ENCODE peak calls at places on chromosomes 7 and 10, in nine cellular contexts. G is stimulated activated CD8-positive, alpha-beta memory T cell treated with anti-CD3 and anti-CD28 coated beads, Interleukin-15, amount 100 ng/mL, for 24 hours; L is Ammon's horn; F is GM12865; A is IMR-90; E is AML-193; N is cardiac muscle cell; S is Kasumi-1; H is GM04504. K is an unnamed sample.

GRCh38 chr10:72008096-72008933 is 44.1 kb downstream of the CHST3 start:
- DNase-seq in G (no peak), H (no peak), S (no peak), A (no peak), F (no peak), N (no peak), L (no peak), E (no peak), K (no peak)

GRCh38 chr7:45225560-45226335 is 68.2 kb downstream of the RAMP3 start:
- DNase-seq in S (no peak), G (no peak), F (no peak), N (no peak), A (no peak), E (no peak), L (no peak), H (no peak), K (no peak)

GRCh38 chr10:110992011-110992800 is 72.8 kb downstream of the SHOC2 start:
- DNase-seq in F (peak; percentile 5), S (no peak), L (no peak), N (no peak), A (peak; percentile 44), G (no peak), E (no peak), H (no peak), K (no peak)

GRCh38 chr10:6491841-6492609 is 88.1 kb downstream of the PRKCQ start:
- DNase-seq in F (no peak), H (no peak), E (no peak), A (no peak), L (no peak), S (no peak), G (no peak), N (no peak), K (no peak)

GRCh38 chr7:106599343-106599698 is 61.6 kb downstream of the CCDC71L start:
- DNase-seq in H (no peak), G (no peak), F (no peak), E (no peak), L (no peak), N (no peak), A (no peak), S (no peak), K (no peak)

GRCh38 chr10:92506336-92506735 is 67.6 kb downstream of the IDE start:
- DNase-seq in G (no peak), L (no peak), N (no peak), H (no peak), S (no peak), F (no peak), A (no peak), E (no peak), K (no peak)

GRCh38 chr10:20515654-20516053 is 381.5 kb downstream of the NEBL start:
- DNase-seq in G (no peak), S (no peak), A (no peak), H (no peak), L (no peak), F (no peak), E (no peak), N (no peak), K (no peak)

GRCh38 chr10:52623761-52624160 is 148.8 kb downstream of the MBL2 start:
- DNase-seq in H (no peak), E (no peak), F (no peak), N (peak; percentile 61), A (peak; percentile 21), G (no peak), L (no peak), S (peak; percentile 57), K (no peak)

GRCh38 chr10:11742009-11742778 is at the start of gene ECHDC3:
- DNase-seq in S (peak; percentile 32), E (no peak), N (peak; percentile 60), H (peak; percentile 7), L (no peak), G (peak; percentile 29), A (no peak), F (peak; percentile 49), K (peak; percentile 24)

GRCh38 chr7:1040790-1041189 is 3.6 kb upstream of the GPR146 start:
- DNase-seq in G (no peak), F (no peak), A (peak; percentile 76), S (no peak), N (peak; percentile 76), H (peak; percentile 46), L (peak; percentile 65), E (no peak), K (no peak)

GRCh38 chr10:61779950-61780659 is 117.4 kb downstream of the CABCOCO1 start:
- DNase-seq in F (no peak), A (peak; percentile 74), H (peak; percentile 85), N (peak; percentile 93), S (no peak), G (no peak), E (no peak), L (no peak), K (no peak)

GRCh38 chr7:149459540-149460433 is 1.1 kb downstream of the ZNF777 start:
- DNase-seq in N (peak; percentile 15), G (no peak), F (peak; percentile 48), S (no peak), A (no peak), H (no peak), L (no peak), E (no peak), K (peak; percentile 41)

GRCh38 chr7:137880432-137880831 is 33.7 kb upstream of the DGKI start:
- DNase-seq in F (no peak), H (peak; percentile 86), S (no peak), N (peak; percentile 89), E (no peak), G (no peak), A (peak; percentile 77), L (no peak), K (no peak)

GRCh38 chr10:17219024-17219423 is 9.0 kb upstream of the VIM start:
- DNase-seq in A (peak; percentile 80), L (no peak), N (no peak), E (no peak), F (no peak), H (no peak), S (no peak), G (no peak), K (no peak)

GRCh38 chr7:100544386-100544785 is 5.4 kb downstream of the AGFG2 start:
- DNase-seq in N (no peak), A (no peak), L (no peak), F (no peak), S (no peak), G (no peak), H (no peak), E (no peak), K (no peak)

GRCh38 chr7:4233621-4234497 is 448.2 kb upstream of the FOXK1 start:
- DNase-seq in A (no peak), G (no peak), F (no peak), E (no peak), L (no peak), H (no peak), S (no peak), N (no peak), K (no peak)

GRCh38 chr10:126933116-126933515 is 27.9 kb downstream of the DOCK1 start:
- DNase-seq in A (no peak), L (no peak), E (no peak), F (no peak), H (no peak), N (no peak), G (no peak), S (no peak), K (no peak)

GRCh38 chr10:24531439-24531838 is 192.2 kb downstream of the ARHGAP21 start:
- DNase-seq in E (no peak), A (no peak), S (no peak), F (no peak), L (no peak), G (no peak), H (no peak), N (no peak), K (no peak)

GRCh38 chr7:2169923-2170575 is 62.7 kb downstream of the MAD1L1 start:
- DNase-seq in L (no peak), A (no peak), G (no peak), N (no peak), F (no peak), S (no peak), H (no peak), E (no peak), K (no peak)

GRCh38 chr7:24883632-24884013 is 96.4 kb downstream of the OSBPL3 start:
- DNase-seq in H (no peak), E (no peak), A (no peak), N (no peak), G (no peak), F (no peak), S (no peak), L (no peak), K (no peak)

GRCh38 chr7:30309302-30309701 is 24.9 kb downstream of the ZNRF2 start:
- DNase-seq in E (no peak), A (no peak), H (no peak), L (no peak), F (no peak), N (no peak), S (no peak), G (no peak), K (no peak)

GRCh38 chr7:20307901-20308300 is 22.8 kb upstream of the ITGB8 start:
- DNase-seq in N (no peak), S (no peak), F (no peak), E (no peak), L (peak; percentile 56), H (no peak), G (no peak), A (no peak), K (no peak)

GRCh38 chr10:77507313-77507712 is 130.3 kb downstream of the KCNMA1 start:
- DNase-seq in G (no peak), L (peak; percentile 17), A (no peak), H (no peak), S (no peak), N (no peak), E (no peak), F (no peak), K (no peak)

GRCh38 chr10:360653-361052 is 225.4 kb downstream of the ZMYND11 start:
- DNase-seq in G (no peak), L (no peak), S (no peak), A (no peak), E (no peak), H (no peak), F (no peak), N (no peak), K (no peak)

GRCh38 chr7:365593-365992 is 75.6 kb downstream of the FOXL3 start:
- DNase-seq in E (no peak), H (no peak), S (no peak), A (no peak), N (no peak), L (no peak), F (no peak), G (no peak), K (no peak)

GRCh38 chr10:61408065-61408464 is 45.1 kb downstream of the TMEM26 start:
- DNase-seq in N (no peak), F (no peak), L (no peak), H (no peak), S (no peak), G (no peak), A (peak; percentile 23), E (no peak), K (no peak)

GRCh38 chr7:43296306-43296705 is 183.9 kb downstream of the HECW1 start:
- DNase-seq in N (no peak), G (no peak), H (no peak), F (no peak), S (no peak), E (no peak), A (peak; percentile 53), L (no peak), K (no peak)

GRCh38 chr7:4791738-4792536 is 16.5 kb downstream of the AP5Z1 start:
- DNase-seq in N (peak; percentile 64), S (peak; percentile 51), F (peak; percentile 44), L (peak; percentile 79), H (no peak), A (peak; percentile 15), G (peak; percentile 64), E (no peak), K (no peak)

GRCh38 chr10:75870039-75870645 is 438.7 kb downstream of the LRMDA start:
- DNase-seq in S (no peak), F (no peak), A (no peak), N (no peak), L (no peak), H (no peak), G (no peak), E (no peak), K (no peak)

GRCh38 chr7:25852249-25852994 is 299.6 kb upstream of the NFE2L3 start:
- DNase-seq in L (no peak), A (no peak), G (no peak), H (no peak), N (peak; percentile 66), F (no peak), S (no peak), E (no peak), K (peak; percentile 27)

GRCh38 chr7:33807779-33808482 is 97.4 kb upstream of the BMPER start:
- DNase-seq in E (no peak), G (no peak), F (peak; percentile 29), H (peak; percentile 68), N (peak; percentile 68), S (no peak), A (peak; percentile 74), L (no peak), K (no peak)